ENCODE peak calls at places on chromosomes 5 and 9, in five cellular contexts. K is fibroblast of mammary gland, A is thoracic aorta, Q is upper lobe of right lung, F is cardiac fibroblast. D is an unnamed sample.
A peak's percentile ranks its signal among the peaks of the same experiment; 100 is the strongest.

GRCh38 chr9:77177894-77178794 is 810 bp downstream of the VPS13A start:
- DNase-seq in K (peak; percentile 14), A (no peak), Q (peak; percentile 80), F (peak; percentile 40), D (peak; percentile 31)

GRCh38 chr9:127711226-127711701 is 4.2 kb downstream of the PTRH1 start:
- DNase-seq in K (no peak), A (no peak), Q (no peak), F (no peak), D (no peak)

GRCh38 chr5:72138943-72139467 is 31.7 kb downstream of the MAP1B start:
- DNase-seq in K (peak; percentile 98), A (no peak), Q (no peak), F (peak; percentile 97), D (peak; percentile 91)

GRCh38 chr9:129023036-129023907 is 4.9 kb downstream of the SH3GLB2 start:
- DNase-seq in K (peak; percentile 86), A (no peak), Q (no peak), F (peak; percentile 72), D (peak; percentile 79)

GRCh38 chr5:66848749-66849641 is 252.8 kb downstream of the MAST4 start:
- DNase-seq in K (peak; percentile 37), A (no peak), Q (no peak), F (peak; percentile 63), D (peak; percentile 67)

GRCh38 chr5:50786073-50786472 is 119.6 kb downstream of the PARP8 start:
- DNase-seq in K (peak; percentile 41), A (no peak), Q (no peak), F (peak; percentile 27), D (peak; percentile 28)

GRCh38 chr9:22337261-22337660 is 109.4 kb upstream of the DMRTA1 start:
- DNase-seq in K (no peak), A (no peak), Q (no peak), F (no peak), D (peak; percentile 5)

GRCh38 chr9:93028448-93029006 is 30.0 kb upstream of the SUSD3 start:
- DNase-seq in K (no peak), A (no peak), Q (no peak), F (peak; percentile 22), D (no peak)

GRCh38 chr9:125235805-125236534 is 5.2 kb downstream of the HSPA5 start:
- DNase-seq in K (no peak), A (no peak), Q (no peak), F (no peak), D (no peak)

GRCh38 chr9:21559402-21560280 is 77.5 kb upstream of the IFNE start:
- DNase-seq in K (peak; percentile 66), A (no peak), Q (peak; percentile 71), F (peak; percentile 69), D (peak; percentile 55)

GRCh38 chr5:17436766-17437221 is 61.2 kb upstream of the TAF11L2 start:
- DNase-seq in K (no peak), A (no peak), Q (no peak), F (no peak), D (peak; percentile 53)

GRCh38 chr9:134066923-134067851 is 639 bp downstream of the BRD3 start:
- DNase-seq in K (peak; percentile 15), A (no peak), Q (peak; percentile 70), F (peak; percentile 34), D (no peak)

GRCh38 chr5:34957857-34958690 is 28.7 kb downstream of the DNAJC21 start:
- DNase-seq in K (peak; percentile 51), A (no peak), Q (no peak), F (peak; percentile 59), D (peak; percentile 72)

GRCh38 chr9:32524558-32525461 is 1.2 kb downstream of the RIGI start:
- DNase-seq in K (no peak), A (no peak), Q (no peak), F (peak; percentile 47), D (peak; percentile 38)

GRCh38 chr5:53779541-53779981 is 219.1 kb downstream of the NDUFS4 start:
- DNase-seq in K (peak; percentile 47), A (no peak), Q (no peak), F (peak; percentile 86), D (peak; percentile 69)

GRCh38 chr5:122126177-122126701 is 3.1 kb upstream of the ZNF474 start:
- DNase-seq in K (peak; percentile 69), A (no peak), Q (no peak), F (no peak), D (peak; percentile 31)

GRCh38 chr5:20368581-20368980 is 380.6 kb upstream of the CDH18 start:
- DNase-seq in K (no peak), A (no peak), Q (no peak), F (no peak), D (no peak)

GRCh38 chr5:55856511-55857246 is 5.5 kb downstream of the IL31RA start:
- DNase-seq in K (no peak), A (no peak), Q (no peak), F (peak; percentile 16), D (peak; percentile 32)

GRCh38 chr5:55853271-55853670 is 2.1 kb downstream of the IL31RA start:
- DNase-seq in K (peak; percentile 19), A (no peak), Q (no peak), F (peak; percentile 21), D (peak; percentile 37)

GRCh38 chr5:55853818-55854217 is 2.7 kb downstream of the IL31RA start:
- DNase-seq in K (peak; percentile 82), A (no peak), Q (no peak), F (peak; percentile 55), D (peak; percentile 40)

GRCh38 chr5:55857247-55857640 is 6.1 kb downstream of the IL31RA start:
- DNase-seq in K (no peak), A (no peak), Q (no peak), F (no peak), D (peak; percentile 44)

GRCh38 chr5:55855509-55855908 is 4.4 kb downstream of the IL31RA start:
- DNase-seq in K (peak; percentile 10), A (no peak), Q (no peak), F (peak; percentile 22), D (peak; percentile 57)
- TF ChIP-seq CTCF in K (peak; percentile 9), A (no peak), Q (no peak), F (no peak), D (peak; percentile 42)

GRCh38 chr5:180618487-180618829 is 27.2 kb upstream of the SCGB3A1 start:
- DNase-seq in K (no peak), A (no peak), Q (no peak), F (no peak), D (no peak)
- H3K4me3 ChIP-seq in K (no peak overlapping the region), A (peak overlapping the region; percentile 47), Q (peak overlapping the region; percentile 30), F (peak overlapping the region; percentile 41), D (peak overlapping the region; percentile 38)

DNA sequence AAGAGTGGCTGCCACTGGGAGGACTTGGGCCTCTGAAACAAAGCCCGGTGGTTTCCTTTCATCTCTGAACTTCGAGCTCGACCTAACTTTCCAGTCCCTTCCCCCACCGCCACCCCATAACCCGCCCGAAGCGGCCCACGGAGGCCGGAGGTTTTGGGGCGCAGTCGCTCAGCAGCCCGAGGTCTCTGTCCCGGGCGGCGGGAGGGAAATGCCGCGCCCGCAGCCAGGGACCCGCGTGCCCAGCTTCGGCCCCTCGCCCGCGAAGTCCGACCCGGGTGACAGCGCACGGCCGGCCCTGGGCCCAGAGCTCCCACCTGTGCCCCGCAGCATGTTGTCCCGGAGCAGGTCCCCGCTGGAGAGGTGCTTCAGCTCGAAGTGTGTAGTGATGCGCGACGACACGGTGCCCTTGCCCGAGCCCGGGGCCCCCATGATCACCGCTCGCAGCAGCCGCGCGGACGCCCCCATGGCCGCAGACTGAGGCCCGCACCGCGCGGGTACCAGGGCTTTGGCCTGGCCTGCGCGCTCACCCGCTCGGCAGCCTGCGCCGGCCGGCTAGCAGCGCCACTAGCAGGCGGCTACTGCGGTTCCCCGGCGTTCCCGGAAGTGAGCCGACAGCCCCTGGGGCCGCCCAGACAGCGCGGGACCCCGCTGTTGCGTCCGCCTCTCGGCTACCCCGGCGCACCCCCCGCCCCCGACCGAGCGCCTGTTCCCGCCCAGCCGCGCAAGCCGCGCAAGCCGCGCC is at the start of gene AK3:
- DNase-seq in K (peak; percentile 73), A (peak; percentile 41), Q (peak; percentile 94), F (peak; percentile 75), D (peak; percentile 92)
- TF ChIP-seq CTCF in K (no peak), A (no peak), Q (peak; percentile 34), F (no peak), D (peak; percentile 32)

DNA sequence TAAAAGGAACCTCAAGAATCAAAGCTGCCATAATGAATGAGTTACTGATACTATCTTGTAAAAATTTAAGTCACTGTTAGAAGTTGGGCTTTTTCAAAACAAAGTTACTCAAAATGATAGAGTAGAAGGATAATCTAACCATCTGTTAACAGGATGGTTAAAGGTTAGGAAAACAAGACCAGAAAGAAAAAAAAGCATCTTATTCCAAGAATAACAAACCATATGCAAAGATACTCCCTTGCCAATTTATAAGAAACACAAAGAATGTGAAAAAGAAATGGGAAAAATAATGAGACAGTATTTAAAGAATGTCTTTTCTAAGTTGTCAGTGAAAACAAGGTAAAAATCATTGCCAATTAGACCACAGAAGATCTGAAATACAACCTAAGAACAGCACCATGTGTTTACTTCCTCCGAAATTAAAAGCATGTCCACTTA is 51.2 kb downstream of the STRBP start:
- DNase-seq in K (peak; percentile 38), A (no peak), Q (no peak), F (peak; percentile 25), D (peak; percentile 57)
- H3K4me3 ChIP-seq in K (no peak overlapping the region), A (no peak overlapping the region), Q (no peak overlapping the region), F (no peak overlapping the region), D (no peak overlapping the region)

DNA sequence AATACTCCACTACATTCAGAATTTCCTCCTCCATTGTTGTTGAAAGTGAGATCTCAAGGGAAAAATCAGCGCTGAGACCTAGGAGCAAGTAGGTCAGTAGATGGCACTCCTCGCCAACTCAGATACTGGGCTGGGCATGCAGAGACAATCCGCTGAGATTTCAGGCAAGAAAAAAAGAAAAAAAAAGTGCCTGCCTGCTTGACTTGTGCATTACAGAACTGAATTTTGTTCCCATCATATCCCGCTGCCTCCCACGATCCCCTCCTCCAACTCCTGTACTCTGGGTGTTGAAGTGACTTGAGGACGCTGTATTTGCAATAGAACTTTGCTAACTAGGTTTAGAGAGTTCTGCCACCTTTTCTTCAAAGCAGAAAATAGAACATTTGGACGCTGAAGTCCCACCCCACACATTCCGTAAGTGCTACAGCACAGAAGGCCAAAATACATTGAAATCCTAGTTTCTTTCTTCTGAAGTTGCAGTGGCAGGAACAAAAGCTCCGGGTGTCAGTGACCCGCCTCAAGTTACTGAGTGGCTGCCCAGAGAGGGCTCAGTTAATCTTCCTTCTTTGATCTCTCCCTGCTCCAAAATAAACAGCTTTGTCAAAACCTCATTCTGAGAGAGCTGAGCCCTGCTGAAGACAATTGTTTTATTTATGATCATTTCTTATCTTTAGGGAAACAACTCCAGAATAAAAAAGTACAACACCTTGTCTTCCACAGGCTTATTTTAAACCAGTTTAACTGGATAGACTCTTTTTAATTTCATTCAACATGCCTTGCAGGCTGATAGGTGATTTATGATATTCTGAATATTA is 265.7 kb downstream of the MLLT3 start:
- DNase-seq in K (peak; percentile 86), A (peak; percentile 7), Q (peak; percentile 65), F (peak; percentile 92), D (peak; percentile 91)
- TF ChIP-seq CTCF in K (peak; percentile 75), A (peak; percentile 50), Q (peak; percentile 68), F (peak; percentile 70), D (peak; percentile 68)

DNA sequence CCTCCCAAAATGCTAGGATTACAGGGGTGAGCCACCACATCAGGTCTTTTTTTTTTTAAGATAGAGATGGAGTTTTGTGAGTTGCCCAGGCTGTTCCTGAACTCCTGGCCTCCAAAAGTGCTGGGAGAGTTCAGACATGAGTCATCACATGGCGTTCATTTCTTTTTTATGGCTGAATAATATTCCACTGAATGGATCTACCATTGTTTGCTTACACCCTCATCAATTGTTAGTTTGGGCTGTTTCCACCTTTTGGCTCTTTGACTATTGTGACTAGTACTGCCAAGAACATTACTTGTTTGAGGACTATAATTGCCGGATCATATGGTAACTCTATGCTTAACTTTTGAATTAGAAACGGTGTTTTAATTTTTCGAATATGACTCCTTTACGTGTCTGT is 787 bp upstream of the N4BP3 start:
- DNase-seq in K (no peak), A (no peak), Q (no peak), F (no peak), D (no peak)
- H3K4me3 ChIP-seq in K (no peak overlapping the region), A (no peak overlapping the region), Q (no peak overlapping the region), F (no peak overlapping the region), D (no peak overlapping the region)

GRCh38 chr9:130219661-130220081 is 45.9 kb upstream of the HMCN2 start:
- DNase-seq in K (no peak), A (no peak), Q (no peak), F (no peak), D (no peak)
- TF ChIP-seq CTCF in K (no peak), A (no peak), Q (no peak), F (no peak), D (no peak)

D was measured in choroid plexus epithelial cell.